ENCODE peak calls at places on chromosome 9, in seven cellular contexts. O, J, M, Z, W, B and F are unnamed samples.

GRCh38 chr9:104073770-104074133 is 20.4 kb upstream of the SMC2 start:
- DNase-seq in O (no peak), J (no peak), M (no peak), Z (no peak), W (peak), B (peak), F (no peak)

GRCh38 chr9:118575341-118576070 is 793.7 kb downstream of the BRINP1 start:
- DNase-seq in O (no peak), J (no peak), M (peak), Z (no peak), W (peak), B (no peak), F (no peak)

GRCh38 chr9:130128782-130129424 is 43.3 kb upstream of the NCS1 start:
- DNase-seq in O (peak), J (peak), M (no peak), Z (no peak), W (peak), B (no peak), F (peak)

GRCh38 chr9:100070071-100070470 is 28.7 kb downstream of the ERP44 start:
- DNase-seq in O (no peak), J (no peak), M (peak), Z (no peak), W (no peak), B (no peak), F (no peak)

GRCh38 chr9:109880276-109881169 is 100.5 kb downstream of the PALM2AKAP2 start:
- DNase-seq in O (no peak), J (peak), M (peak), Z (peak), W (peak), B (no peak), F (no peak)

GRCh38 chr9:94767331-94768099 is 41.0 kb downstream of the AOPEP start:
- DNase-seq in O (no peak), J (peak), M (no peak), Z (no peak), W (peak), B (no peak), F (no peak)

GRCh38 chr9:70111042-70111602 is 67.5 kb downstream of the MAMDC2 start:
- DNase-seq in O (no peak), J (peak), M (peak), Z (peak), W (peak), B (peak), F (peak)

GRCh38 chr9:32706004-32706749 is 70.7 kb upstream of the TAF1L start:
- DNase-seq in O (no peak), J (no peak), M (no peak), Z (peak), W (peak), B (no peak), F (no peak)

GRCh38 chr9:99632349-99633038 is 189.2 kb upstream of the NR4A3 start:
- DNase-seq in O (no peak), J (no peak), M (no peak), Z (no peak), W (no peak), B (no peak), F (no peak)

GRCh38 chr9:110502842-110503241 is 76.7 kb downstream of the SVEP1 start:
- DNase-seq in O (no peak), J (no peak), M (peak), Z (no peak), W (no peak), B (no peak), F (no peak)

GRCh38 chr9:113543286-113544000 is 79.9 kb downstream of the RGS3 start:
- DNase-seq in O (no peak), J (no peak), M (no peak), Z (no peak), W (no peak), B (no peak), F (no peak)

GRCh38 chr9:19782005-19782404 is 6.8 kb downstream of the SLC24A2 start:
- DNase-seq in O (no peak), J (peak), M (peak), Z (peak), W (peak), B (no peak), F (no peak)

GRCh38 chr9:125594211-125594610 is 112.8 kb downstream of the MAPKAP1 start:
- DNase-seq in O (no peak), J (no peak), M (no peak), Z (no peak), W (no peak), B (no peak), F (no peak)

GRCh38 chr9:97793067-97793466 is 60.0 kb upstream of the FOXE1 start:
- DNase-seq in O (no peak), J (no peak), M (no peak), Z (no peak), W (no peak), B (no peak), F (no peak)

GRCh38 chr9:97786341-97786740 is 66.7 kb upstream of the FOXE1 start:
- DNase-seq in O (no peak), J (peak), M (no peak), Z (peak), W (no peak), B (no peak), F (no peak)

GRCh38 chr9:97788763-97789663 is 64.0 kb upstream of the FOXE1 start:
- DNase-seq in O (no peak), J (no peak), M (peak), Z (no peak), W (no peak), B (no peak), F (no peak)

GRCh38 chr9:97790542-97790941 is 62.5 kb upstream of the FOXE1 start:
- DNase-seq in O (no peak), J (no peak), M (no peak), Z (no peak), W (no peak), B (no peak), F (no peak)

DNA sequence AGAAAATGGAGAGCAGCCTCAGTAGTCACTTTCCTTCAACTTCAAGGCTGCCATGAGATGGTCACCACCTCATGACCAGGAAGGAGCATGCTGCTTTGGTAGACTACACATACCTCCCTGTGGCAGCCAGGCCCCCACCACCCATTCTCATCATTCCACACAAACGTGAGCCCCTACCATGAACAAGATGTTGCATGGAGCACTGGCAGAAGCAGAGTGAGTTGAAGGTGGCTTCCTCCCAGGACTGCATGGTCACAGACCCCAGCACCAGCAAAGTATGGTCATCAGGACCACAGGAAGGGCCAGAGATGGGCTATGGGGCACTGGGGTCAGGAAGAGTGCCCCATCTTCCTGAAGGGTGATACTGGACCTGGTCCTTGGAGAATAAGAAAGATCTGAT is 65.5 kb upstream of the FOXE1 start:
- DNase-seq in O (no peak), J (no peak), M (no peak), Z (no peak), W (no peak), B (no peak), F (no peak)
- TF ChIP-seq CTCF in O (no peak), J (no peak), M (no peak), Z (no peak), W (no peak), B (no peak), F (no peak)

GRCh38 chr9:106403081-106403480 is 459.9 kb upstream of the ZNF462 start:
- DNase-seq in O (no peak), J (peak), M (peak), Z (no peak), W (no peak), B (no peak), F (no peak)

GRCh38 chr9:106400170-106400569 is 462.8 kb upstream of the ZNF462 start:
- DNase-seq in O (no peak), J (no peak), M (no peak), Z (no peak), W (no peak), B (no peak), F (no peak)

GRCh38 chr9:106405871-106406435 is 457.0 kb upstream of the ZNF462 start:
- DNase-seq in O (no peak), J (peak), M (no peak), Z (peak), W (no peak), B (no peak), F (no peak)

GRCh38 chr9:106400950-106401349 is 462.0 kb upstream of the ZNF462 start:
- DNase-seq in O (no peak), J (no peak), M (no peak), Z (no peak), W (no peak), B (no peak), F (no peak)

DNA sequence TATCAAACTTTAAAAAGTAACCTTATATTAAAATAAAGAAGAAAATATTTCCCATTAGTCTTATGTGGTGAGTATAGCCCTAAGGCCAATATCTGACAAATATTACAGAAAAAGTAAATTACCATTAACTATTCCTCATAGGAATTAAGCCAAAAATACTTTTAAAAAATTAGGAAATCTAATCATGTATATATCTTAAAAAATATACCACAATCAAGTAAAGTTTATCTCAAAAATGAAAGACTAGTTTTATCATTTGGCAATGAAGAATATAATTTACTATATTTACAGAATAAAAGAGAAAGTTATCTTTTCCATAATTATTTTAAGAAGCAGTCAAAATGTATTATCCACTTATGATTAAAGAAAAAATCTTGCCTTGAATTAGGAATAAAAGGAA is 458.8 kb upstream of the ZNF462 start:
- DNase-seq in O (no peak), J (no peak), M (no peak), Z (no peak), W (no peak), B (no peak), F (no peak)
- H3K4me3 ChIP-seq in O (no peak), J (no peak), M (no peak), Z (no peak), W (no peak), B (no peak), F (no peak)

GRCh38 chr9:13354733-13355132 is 75.2 kb upstream of the MPDZ start:
- DNase-seq in O (no peak), J (peak), M (peak), Z (no peak), W (peak), B (no peak), F (no peak)

GRCh38 chr9:13352451-13352979 is 73.0 kb upstream of the MPDZ start:
- DNase-seq in O (no peak), J (no peak), M (no peak), Z (no peak), W (no peak), B (no peak), F (no peak)

DNA sequence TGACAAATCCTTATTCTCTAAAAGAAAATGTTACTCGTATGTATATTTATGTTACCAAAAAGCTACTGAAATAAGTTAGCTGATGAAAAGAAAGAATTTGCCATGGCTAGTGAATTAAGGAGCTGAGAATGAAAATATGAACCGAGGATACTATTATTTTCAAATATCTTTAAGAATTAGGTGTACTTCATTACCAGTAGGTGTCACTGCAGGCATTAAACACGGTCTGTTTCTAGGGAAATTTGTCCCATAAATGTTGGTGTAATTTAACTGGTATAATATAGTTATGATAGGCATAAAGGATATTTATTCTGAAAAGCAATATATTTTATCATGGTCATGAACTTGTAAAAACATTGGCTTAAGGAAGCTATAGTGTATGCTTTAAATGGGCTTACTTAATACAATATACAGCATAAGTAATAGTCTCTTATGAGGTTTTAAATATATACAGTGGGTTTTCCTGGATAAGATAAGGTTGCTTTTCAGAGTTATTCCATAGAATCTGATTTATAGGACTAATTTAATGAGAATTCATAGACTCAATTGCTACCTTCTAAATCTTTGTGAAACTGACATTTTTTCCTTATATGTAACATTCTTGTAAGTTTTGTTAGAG is 72.4 kb upstream of the MPDZ start:
- DNase-seq in O (peak), J (peak), M (peak), Z (peak), W (peak), B (no peak), F (no peak)
- TF ChIP-seq CTCF in O (peak), J (peak), M (peak), Z (peak), W (peak), B (peak), F (peak)

DNA sequence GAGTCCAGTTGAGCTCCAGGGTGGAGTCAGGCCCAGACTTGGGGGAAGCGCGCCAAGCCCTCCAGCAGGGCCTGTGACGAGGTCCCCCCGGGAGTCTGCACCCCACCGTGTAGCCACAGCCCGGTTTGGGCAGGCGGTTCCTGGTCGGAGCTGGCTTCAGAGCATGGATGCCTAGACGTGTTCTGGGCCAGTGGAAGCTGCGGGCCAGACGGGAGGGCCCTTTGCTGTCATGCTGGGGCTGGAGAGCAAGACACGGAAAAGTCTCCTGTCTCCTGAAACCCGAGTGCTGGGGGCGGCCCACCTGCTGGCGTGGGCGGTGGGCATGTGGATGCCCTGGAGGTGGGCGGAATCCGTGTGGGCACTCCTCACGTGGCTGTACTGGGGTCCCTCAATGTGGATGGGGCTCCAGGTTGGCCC is 1.9 kb downstream of the GPSM1 start:
- DNase-seq in O (no peak), J (no peak), M (no peak), Z (no peak), W (no peak), B (no peak), F (no peak)
- H3K4me3 ChIP-seq in O (peak), J (peak), M (no peak), Z (no peak), W (peak), B (no peak), F (no peak)

DNA sequence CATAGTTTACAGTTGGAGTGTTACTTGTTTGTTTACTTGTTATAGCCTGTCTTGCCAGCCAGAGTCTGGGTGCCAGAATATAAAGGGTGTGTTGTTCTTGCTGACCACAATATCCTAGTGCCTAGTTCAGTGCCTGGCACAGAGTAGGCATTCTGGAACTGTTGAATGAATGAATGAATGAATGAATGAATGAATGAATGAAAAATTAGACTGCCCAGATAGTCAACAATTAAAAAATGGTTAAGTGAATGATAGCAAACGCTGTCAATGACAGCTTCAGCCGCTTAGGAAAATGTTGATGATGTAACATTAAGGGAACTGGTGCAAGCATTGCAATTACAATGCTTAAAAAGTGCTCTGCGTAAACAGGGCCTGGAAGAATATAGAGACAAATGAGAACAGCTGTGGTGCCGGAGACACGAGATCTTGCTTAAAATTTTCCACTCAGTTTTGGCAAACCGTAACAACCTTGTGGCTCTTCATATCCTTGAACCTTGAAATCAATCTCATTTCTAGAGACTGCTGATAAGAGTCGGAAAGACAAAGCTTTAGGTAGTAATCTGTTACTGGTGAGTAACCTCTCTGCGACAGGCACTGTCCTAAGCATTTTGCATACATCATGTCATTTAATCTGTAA is 4.7 kb upstream of the TTLL11 start:
- DNase-seq in O (peak), J (no peak), M (no peak), Z (no peak), W (no peak), B (no peak), F (no peak)
- TF ChIP-seq CTCF in O (no peak), J (no peak), M (no peak), Z (no peak), W (no peak), B (no peak), F (no peak)

DNA sequence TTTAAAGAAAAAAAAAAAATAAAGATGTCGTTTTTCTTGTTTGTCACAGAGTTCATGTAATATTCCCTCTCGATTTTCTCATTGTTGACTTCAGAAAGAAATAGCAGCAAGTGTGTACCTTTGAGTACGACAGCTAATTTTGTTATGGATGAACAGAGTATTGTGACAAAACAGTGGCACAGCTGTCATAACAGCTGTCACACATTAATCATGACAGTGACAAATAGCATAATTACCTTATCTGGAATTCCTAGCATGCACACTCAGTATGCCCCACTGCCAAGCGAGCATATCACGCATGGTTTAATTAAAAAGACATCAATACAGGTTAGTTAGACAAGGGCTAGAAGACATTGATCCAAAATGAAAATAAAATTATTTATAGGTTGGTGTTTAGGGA is 375.1 kb downstream of the SPATA31D1 start:
- DNase-seq in O (no peak), J (no peak), M (no peak), Z (no peak), W (no peak), B (no peak), F (no peak)
- H3K4me3 ChIP-seq in O (no peak), J (no peak), M (no peak), Z (no peak), W (no peak), B (no peak), F (no peak)

GRCh38 chr9:134682026-134682425 is 40.4 kb downstream of the COL5A1 start:
- DNase-seq in O (no peak), J (no peak), M (no peak), Z (no peak), W (no peak), B (no peak), F (no peak)
- TF ChIP-seq CTCF in O (no peak), J (no peak), M (no peak), Z (no peak), W (no peak), B (no peak), F (no peak)

GRCh38 chr9:131516930-131517329 is 14.1 kb downstream of the UCK1 start:
- DNase-seq in O (no peak), J (no peak), M (no peak), Z (no peak), W (no peak), B (no peak), F (no peak)
- H3K4me3 ChIP-seq in O (no peak), J (no peak), M (no peak), Z (no peak), W (no peak), B (no peak), F (no peak)